ENCODE peak calls at places on chromosomes 4 and X, in eight cellular contexts. J is right cardiac atrium; Y is stimulated activated CD4-positive, alpha-beta T cell treated with anti-CD3 and anti-CD28 coated beads, Interleukin-4, amount 100 ng/mL, for 24 hours; W is PC-3; C is brain microvascular endothelial cell; A is fibroblast of the aortic adventitia; E is pancreas; H is AG09309. I is an unnamed sample.

GRCh38 chrX:86061407-86061806 is 14.0 kb upstream of the CHM start:
- DNase-seq in W (no peak), J (no peak), Y (no peak), A (no peak), C (no peak), E (no peak), H (no peak), I (no peak)

GRCh38 chr4:38273369-38273768 is 313.2 kb downstream of the PTTG2 start:
- DNase-seq in W (no peak), E (no peak), C (no peak), Y (no peak), A (no peak), J (no peak), H (no peak), I (no peak)

GRCh38 chrX:44580466-44580865 is 37.8 kb upstream of the FUNDC1 start:
- DNase-seq in H (no peak), C (peak), E (no peak), W (peak), A (peak), J (no peak), Y (no peak), I (no peak)

GRCh38 chr4:176769519-176769918 is 23.2 kb downstream of the VEGFC start:
- DNase-seq in E (no peak), W (peak), H (peak), Y (no peak), J (no peak), C (peak), A (peak), I (no peak)

GRCh38 chrX:41116948-41117347 is 31.7 kb downstream of the USP9X start:
- DNase-seq in H (no peak), E (no peak), A (peak), J (no peak), W (peak), C (no peak), Y (no peak), I (no peak)

GRCh38 chr4:145736241-145736831 is 56.4 kb downstream of the C4orf51 start:
- DNase-seq in E (peak), J (peak), C (no peak), H (no peak), A (peak), W (peak), Y (no peak), I (peak)

GRCh38 chrX:40266490-40267333 is 169.0 kb upstream of the BCOR start:
- DNase-seq in E (peak), A (peak), C (peak), J (peak), W (peak), Y (peak), H (no peak), I (peak)

GRCh38 chr4:86014599-86014998 is 345.3 kb downstream of the MAPK10 start:
- DNase-seq in W (no peak), H (no peak), E (no peak), J (no peak), C (peak), A (no peak), Y (no peak), I (no peak)

GRCh38 chr4:155854597-155855226 is 11.4 kb downstream of the ASIC5 start:
- DNase-seq in C (peak), E (no peak), W (no peak), H (peak), Y (no peak), J (no peak), A (peak), I (no peak)

GRCh38 chr4:8913121-8913857 is 41.6 kb upstream of the HMX1 start:
- DNase-seq in Y (peak), E (no peak), H (no peak), A (no peak), J (no peak), W (no peak), C (no peak), I (no peak)

GRCh38 chrX:107449490-107450175 is at the start of gene FRMPD3:
- DNase-seq in Y (no peak), W (no peak), A (no peak), J (no peak), E (no peak), H (no peak), C (no peak), I (no peak)

GRCh38 chr4:76948441-76949292 is 885 bp upstream of the SEPTIN11 start:
- DNase-seq in H (no peak), Y (peak), W (peak), E (peak), A (peak), J (peak), C (peak), I (peak)

GRCh38 chr4:76208005-76208765 is 5.4 kb downstream of the SCARB2 start:
- DNase-seq in H (peak), A (peak), W (peak), Y (no peak), C (peak), E (peak), J (peak), I (peak)

GRCh38 chr4:82780398-82781231 is 18.0 kb downstream of the SCD5 start:
- DNase-seq in W (no peak), E (peak), A (peak), H (no peak), Y (no peak), J (peak), C (peak), I (peak)

GRCh38 chr4:157978680-157979361 is 194.0 kb downstream of the GASK1B start:
- DNase-seq in C (peak), A (peak), Y (peak), J (peak), H (no peak), E (no peak), W (peak), I (no peak)

GRCh38 chr4:70721747-70722146 is at the start of gene RUFY3:
- DNase-seq in W (no peak), E (no peak), H (peak), J (no peak), A (peak), C (peak), Y (no peak), I (no peak)

GRCh38 chr4:128940966-128941365 is 131.5 kb downstream of the JADE1 start:
- DNase-seq in H (no peak), Y (no peak), J (no peak), A (no peak), E (no peak), W (no peak), C (peak), I (no peak)

GRCh38 chrX:153966841-153967535 is 4.6 kb downstream of the HCFC1 start:
- DNase-seq in W (no peak), J (no peak), Y (peak), E (peak), H (no peak), A (no peak), C (no peak), I (peak)

GRCh38 chr4:40612831-40613230 is 16.8 kb downstream of the RBM47 start:
- DNase-seq in E (no peak), H (no peak), A (no peak), Y (no peak), C (no peak), J (no peak), W (no peak), I (no peak)

GRCh38 chrX:105051364-105051763 is 169.1 kb downstream of the TEX13A start:
- DNase-seq in J (no peak), C (no peak), Y (no peak), E (no peak), H (no peak), W (no peak), A (no peak), I (peak)

GRCh38 chr4:112152496-112152895 is 7.2 kb downstream of the FAM241A start:
- DNase-seq in A (no peak), E (no peak), Y (no peak), J (no peak), H (no peak), W (no peak), C (no peak), I (no peak)

GRCh38 chr4:25172964-25173917 is 13.0 kb upstream of the SEPSECS start:
- DNase-seq in C (peak), J (peak), A (peak), W (peak), E (no peak), H (peak), Y (no peak), I (no peak)

GRCh38 chr4:82975792-82976191 is 34.8 kb downstream of the LIN54 start:
- DNase-seq in A (peak), W (no peak), H (no peak), Y (no peak), J (no peak), E (no peak), C (peak), I (no peak)

GRCh38 chr4:44916406-44916805 is 190.1 kb upstream of the GNPDA2 start:
- DNase-seq in Y (no peak), C (no peak), H (no peak), W (peak), E (no peak), J (no peak), A (peak), I (no peak)

GRCh38 chrX:143894938-143895337 is 11.1 kb downstream of the UBE2NL start:
- DNase-seq in J (no peak), W (no peak), E (no peak), H (no peak), A (no peak), C (no peak), Y (no peak), I (no peak)

GRCh38 chr4:7366180-7366957 is 68.4 kb downstream of the PSAPL1 start:
- DNase-seq in A (no peak), C (no peak), Y (no peak), W (no peak), E (no peak), H (no peak), J (no peak), I (peak)

GRCh38 chrX:9562851-9563250 is 98.0 kb downstream of the TBL1X start:
- DNase-seq in W (peak), J (no peak), C (peak), E (no peak), Y (no peak), A (peak), H (peak), I (no peak)

GRCh38 chr4:13905543-13905942 is 278.0 kb upstream of the BOD1L1 start:
- DNase-seq in Y (no peak), W (peak), J (no peak), C (peak), H (no peak), A (peak), E (no peak), I (no peak)

GRCh38 chr4:26873391-26874026 is 12.9 kb downstream of the STIM2 start:
- DNase-seq in Y (peak), H (no peak), A (no peak), E (peak), W (no peak), J (no peak), C (no peak), I (no peak)

GRCh38 chrX:16869393-16870094 is 618 bp downstream of the RBBP7 start:
- DNase-seq in H (no peak), C (no peak), W (peak), J (no peak), E (peak), A (no peak), Y (peak), I (peak)

GRCh38 chr4:157722146-157722545 is 450.7 kb downstream of the GASK1B start:
- DNase-seq in Y (no peak), W (no peak), C (no peak), E (no peak), J (no peak), A (no peak), H (no peak), I (no peak)

GRCh38 chrX:10755477-10756334 is 135.3 kb upstream of the MID1 start:
- DNase-seq in A (peak), W (no peak), E (no peak), H (no peak), Y (no peak), C (peak), J (no peak), I (no peak)

GRCh38 chrX:134244043-134244442 is 7.1 kb downstream of the CCDC160 start:
- DNase-seq in C (peak), E (no peak), H (no peak), Y (no peak), A (no peak), W (peak), J (no peak), I (no peak)

GRCh38 chr4:182142146-182143085 is 100.8 kb upstream of the TENM3 start:
- DNase-seq in W (no peak), A (peak), Y (no peak), J (no peak), C (no peak), H (no peak), E (peak), I (peak)

GRCh38 chrX:49291615-49292337 is 11.7 kb upstream of the GAGE10 start:
- DNase-seq in Y (peak), A (peak), W (peak), H (no peak), C (peak), J (peak), E (no peak), I (peak)

GRCh38 chr4:8776366-8776765 is 95.3 kb downstream of the HMX1 start:
- DNase-seq in H (no peak), J (no peak), A (no peak), E (peak), W (no peak), Y (no peak), C (no peak), I (no peak)

GRCh38 chr4:24067781-24068193 is 177.9 kb upstream of the PPARGC1A start:
- DNase-seq in C (peak), J (peak), H (no peak), Y (no peak), W (peak), E (no peak), A (peak), I (no peak)

GRCh38 chrX:34884693-34885277 is 57.8 kb upstream of the FAM47B start:
- DNase-seq in Y (no peak), H (no peak), C (peak), E (no peak), J (no peak), W (peak), A (peak), I (no peak)

I was measured in kidney.